ENCODE peak calls at places on chromosome 17, in five cellular contexts. One of them, this sample, is unnamed.

GRCh38 chr17:1298616-1299015 is 19.2 kb downstream of the TRARG1 start:
- DNase-seq in colonic mucosa: no peak
- DNase-seq in fibroblast of mammary gland: no peak
- DNase-seq in stomach: no peak
- DNase-seq in cardiac muscle cell: peak; percentile 40
- DNase-seq in this sample: peak; percentile 28

GRCh38 chr17:38320482-38320881 is 23.3 kb downstream of the GPR179 start:
- DNase-seq in colonic mucosa: no peak
- DNase-seq in fibroblast of mammary gland: no peak
- DNase-seq in stomach: no peak
- DNase-seq in cardiac muscle cell: no peak
- DNase-seq in this sample: no peak

GRCh38 chr17:30788918-30789317 is 35.6 kb downstream of the CRLF3 start:
- DNase-seq in colonic mucosa: no peak
- DNase-seq in fibroblast of mammary gland: no peak
- DNase-seq in stomach: no peak
- DNase-seq in cardiac muscle cell: no peak
- DNase-seq in this sample: no peak

GRCh38 chr17:47821424-47822379 is at the start of gene OSBPL7:
- DNase-seq in colonic mucosa: peak; percentile 82
- DNase-seq in fibroblast of mammary gland: peak; percentile 78
- DNase-seq in stomach: peak; percentile 81
- DNase-seq in cardiac muscle cell: peak; percentile 85
- DNase-seq in this sample: peak; percentile 59

GRCh38 chr17:49585422-49586027 is 9.9 kb downstream of the NXPH3 start:
- DNase-seq in colonic mucosa: no peak
- DNase-seq in fibroblast of mammary gland: no peak
- DNase-seq in stomach: no peak
- DNase-seq in cardiac muscle cell: no peak
- DNase-seq in this sample: peak; percentile 49

GRCh38 chr17:49707246-49707607 is 537 bp downstream of the SLC35B1 start:
- DNase-seq in colonic mucosa: no peak
- DNase-seq in fibroblast of mammary gland: peak; percentile 14
- DNase-seq in stomach: no peak
- DNase-seq in cardiac muscle cell: no peak
- DNase-seq in this sample: no peak

GRCh38 chr17:70059649-70060048 is 15.4 kb upstream of the KCNJ16 start:
- DNase-seq in colonic mucosa: no peak
- DNase-seq in fibroblast of mammary gland: no peak
- DNase-seq in stomach: no peak
- DNase-seq in cardiac muscle cell: no peak
- DNase-seq in this sample: no peak

GRCh38 chr17:80375186-80375585 is 39.8 kb upstream of the ENDOV start:
- DNase-seq in colonic mucosa: no peak
- DNase-seq in fibroblast of mammary gland: no peak
- DNase-seq in stomach: no peak
- DNase-seq in cardiac muscle cell: no peak
- DNase-seq in this sample: no peak

GRCh38 chr17:76541739-76542450 is 2.1 kb downstream of the PRCD start:
- DNase-seq in colonic mucosa: no peak
- DNase-seq in fibroblast of mammary gland: no peak
- DNase-seq in stomach: no peak
- DNase-seq in cardiac muscle cell: no peak
- DNase-seq in this sample: no peak

GRCh38 chr17:76542566-76542971 is 2.7 kb downstream of the PRCD start:
- DNase-seq in colonic mucosa: no peak
- DNase-seq in fibroblast of mammary gland: no peak
- DNase-seq in stomach: no peak
- DNase-seq in cardiac muscle cell: no peak
- DNase-seq in this sample: no peak

GRCh38 chr17:76538941-76539340 is 903 bp upstream of the PRCD start:
- DNase-seq in colonic mucosa: no peak
- DNase-seq in fibroblast of mammary gland: no peak
- DNase-seq in stomach: no peak
- DNase-seq in cardiac muscle cell: no peak
- DNase-seq in this sample: no peak

GRCh38 chr17:76539631-76540271 is at the start of gene PRCD:
- DNase-seq in colonic mucosa: no peak
- DNase-seq in fibroblast of mammary gland: no peak
- DNase-seq in stomach: no peak
- DNase-seq in cardiac muscle cell: no peak
- DNase-seq in this sample: no peak

DNA sequence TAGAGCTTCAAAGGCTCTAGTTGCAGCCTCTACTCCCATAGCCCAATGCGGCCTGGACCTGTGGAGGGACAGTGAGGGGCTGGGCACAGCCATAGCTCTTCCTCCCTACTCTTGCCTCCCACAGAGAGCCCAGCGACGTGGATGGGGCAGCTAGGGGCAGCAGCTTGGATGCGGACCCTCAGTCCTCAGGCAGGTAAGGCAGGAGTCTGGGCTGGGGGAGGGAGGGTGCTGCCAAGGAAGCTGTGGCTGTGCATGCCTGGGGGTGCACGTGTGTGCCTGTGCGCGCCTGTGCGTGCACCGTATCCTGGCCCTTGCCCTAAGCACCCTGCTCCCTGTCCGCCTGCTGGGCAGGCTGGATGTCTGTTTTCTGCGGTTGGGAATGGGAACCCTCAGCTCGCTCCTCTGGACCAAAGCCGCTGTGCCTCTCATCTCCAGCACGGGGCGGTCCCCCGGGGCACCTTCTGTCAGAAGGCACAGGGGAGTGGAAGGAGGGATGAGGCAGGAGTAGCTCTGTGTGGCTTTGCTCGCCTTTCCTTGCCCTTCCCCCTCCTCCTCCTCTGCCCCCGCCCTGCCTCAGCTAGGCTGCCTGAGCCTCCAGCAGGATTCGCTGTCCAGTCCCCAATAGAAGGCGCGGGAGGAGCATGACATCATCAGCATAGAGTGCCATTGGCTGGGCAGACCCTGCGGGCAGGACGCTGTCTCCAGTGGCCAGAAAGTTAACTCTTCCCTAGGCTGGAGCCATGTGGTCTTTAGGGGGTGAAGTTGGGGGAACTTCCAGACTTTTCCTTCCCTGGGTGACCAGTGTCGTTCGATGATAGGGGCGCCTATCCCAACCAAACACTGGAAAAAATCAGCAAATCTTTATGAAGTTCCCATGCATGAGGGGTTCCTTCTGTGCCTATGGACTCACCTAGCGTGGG is 797 bp downstream of the PRCD start:
- DNase-seq in colonic mucosa: peak; percentile 94
- DNase-seq in fibroblast of mammary gland: peak; percentile 94
- DNase-seq in stomach: peak; percentile 92
- DNase-seq in cardiac muscle cell: peak; percentile 96
- DNase-seq in this sample: peak; percentile 85
- TF ChIP-seq CTCF in colonic mucosa: no peak
- TF ChIP-seq CTCF in fibroblast of mammary gland: peak; percentile 17
- TF ChIP-seq CTCF in stomach: no peak
- TF ChIP-seq CTCF in cardiac muscle cell: peak; percentile 22
- TF ChIP-seq CTCF in this sample: no peak

DNA sequence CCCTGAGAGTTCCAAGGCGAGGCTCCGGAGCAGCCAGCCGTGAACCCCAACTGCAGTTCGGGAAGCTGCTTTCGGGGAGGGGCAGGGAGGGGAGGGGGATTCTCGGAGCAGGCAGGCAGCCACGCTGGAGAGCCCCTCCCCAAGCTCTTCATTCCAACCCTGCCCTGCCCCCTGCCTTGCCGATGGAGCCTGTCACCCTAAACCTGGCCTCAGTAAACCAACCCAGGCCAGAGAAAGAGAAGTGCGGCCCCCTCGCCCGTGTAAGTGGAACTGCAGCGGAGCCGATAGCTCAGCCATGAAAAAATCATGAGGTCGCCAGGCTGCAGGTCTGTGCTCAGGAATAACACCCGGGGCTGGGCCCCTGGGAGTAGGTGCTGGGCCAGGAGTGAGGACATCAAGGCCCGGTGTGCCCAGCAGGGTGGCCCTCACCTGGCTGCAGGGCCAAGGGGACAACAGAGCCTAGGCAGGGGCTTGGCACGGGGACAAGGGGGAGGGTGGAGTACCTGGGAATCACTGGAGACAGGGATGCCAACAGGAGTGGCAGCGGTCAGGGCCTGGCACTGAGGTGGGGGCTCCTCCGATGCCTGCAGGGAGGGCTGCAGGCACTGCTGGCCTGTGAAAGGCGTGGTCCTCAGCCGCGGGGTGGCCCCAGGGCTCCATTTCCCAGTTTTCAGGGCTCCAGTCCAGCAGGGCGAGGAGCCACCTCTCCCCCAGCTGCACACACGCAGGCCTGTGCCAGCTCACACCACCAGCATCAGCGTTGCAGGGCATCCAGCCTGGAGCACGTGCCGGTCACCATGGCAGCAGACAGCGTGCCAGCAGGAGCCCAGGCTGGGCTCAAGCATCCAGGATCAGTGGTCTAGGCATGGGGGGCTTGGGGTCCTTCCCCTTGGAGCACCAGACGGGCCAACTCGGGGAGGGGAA is 4.8 kb upstream of the FSCN2 start:
- DNase-seq in colonic mucosa: no peak
- DNase-seq in fibroblast of mammary gland: no peak
- DNase-seq in stomach: peak; percentile 74
- DNase-seq in cardiac muscle cell: peak; percentile 89
- DNase-seq in this sample: peak; percentile 66
- TF ChIP-seq CTCF in colonic mucosa: no peak
- TF ChIP-seq CTCF in fibroblast of mammary gland: no peak
- TF ChIP-seq CTCF in stomach: no peak
- TF ChIP-seq CTCF in cardiac muscle cell: peak; percentile 50
- TF ChIP-seq CTCF in this sample: peak; percentile 30

GRCh38 chr17:74785096-74785980 is 9.2 kb upstream of the NAT9 start:
- DNase-seq in colonic mucosa: no peak
- DNase-seq in fibroblast of mammary gland: no peak
- DNase-seq in stomach: no peak
- DNase-seq in cardiac muscle cell: no peak
- DNase-seq in this sample: no peak
- TF ChIP-seq CTCF in colonic mucosa: no peak
- TF ChIP-seq CTCF in fibroblast of mammary gland: no peak
- TF ChIP-seq CTCF in stomach: no peak
- TF ChIP-seq CTCF in cardiac muscle cell: no peak
- TF ChIP-seq CTCF in this sample: no peak

DNA sequence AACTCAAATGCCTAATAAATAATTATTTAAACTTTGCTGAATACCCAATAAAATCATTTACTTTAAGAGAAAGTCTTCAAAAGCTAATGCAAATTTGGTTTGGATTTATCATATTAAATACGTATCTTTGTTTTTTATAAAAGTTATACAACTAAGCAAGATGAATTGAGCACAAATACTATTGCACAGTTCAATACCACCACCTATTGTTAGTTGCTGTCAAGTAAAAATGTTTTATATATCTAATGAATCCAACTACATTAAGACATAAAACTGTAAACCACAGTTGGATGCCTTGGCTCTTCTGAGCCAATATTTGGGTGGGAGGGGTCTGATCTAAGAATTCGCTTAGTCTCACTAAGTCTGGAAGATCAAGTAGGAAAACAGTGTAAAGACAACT is 7.7 kb downstream of the FBXL20 start:
- DNase-seq in colonic mucosa: no peak
- DNase-seq in fibroblast of mammary gland: peak; percentile 30
- DNase-seq in stomach: no peak
- DNase-seq in cardiac muscle cell: no peak
- DNase-seq in this sample: no peak
- TF ChIP-seq CTCF in colonic mucosa: no peak
- TF ChIP-seq CTCF in fibroblast of mammary gland: no peak
- TF ChIP-seq CTCF in stomach: no peak
- TF ChIP-seq CTCF in cardiac muscle cell: no peak
- TF ChIP-seq CTCF in this sample: no peak

DNA sequence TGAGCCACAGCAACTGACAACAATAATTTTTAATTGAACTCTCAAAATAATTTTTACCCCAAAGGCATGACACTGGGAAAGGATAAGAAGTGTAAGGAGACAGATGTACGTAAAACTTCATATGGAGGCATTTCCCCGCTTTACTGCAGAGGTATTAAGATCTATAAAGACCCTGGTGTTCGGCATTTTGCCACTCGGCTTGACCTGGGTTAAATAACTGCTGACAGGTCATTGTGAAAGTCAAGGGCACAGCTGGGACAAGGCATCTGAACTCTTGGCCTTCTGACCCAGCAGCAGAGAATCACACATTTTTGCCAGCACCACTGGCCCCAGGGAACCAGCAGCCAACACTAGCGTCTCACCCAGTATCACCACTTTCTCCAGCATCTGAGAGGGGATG is 372.1 kb downstream of the SOX9 start:
- DNase-seq in colonic mucosa: no peak
- DNase-seq in fibroblast of mammary gland: no peak
- DNase-seq in stomach: no peak
- DNase-seq in cardiac muscle cell: no peak
- DNase-seq in this sample: no peak
- TF ChIP-seq CTCF in colonic mucosa: no peak
- TF ChIP-seq CTCF in fibroblast of mammary gland: no peak
- TF ChIP-seq CTCF in stomach: no peak
- TF ChIP-seq CTCF in cardiac muscle cell: no peak
- TF ChIP-seq CTCF in this sample: no peak

GRCh38 chr17:35808240-35808961 is 883 bp upstream of the TAF15 start:
- DNase-seq in colonic mucosa: no peak
- DNase-seq in fibroblast of mammary gland: no peak
- DNase-seq in stomach: no peak
- DNase-seq in cardiac muscle cell: no peak
- DNase-seq in this sample: peak; percentile 23

GRCh38 chr17:35808962-35809854 is at the start of gene TAF15:
- DNase-seq in colonic mucosa: peak; percentile 97
- DNase-seq in fibroblast of mammary gland: peak; percentile 97
- DNase-seq in stomach: peak; percentile 96
- DNase-seq in cardiac muscle cell: peak; percentile 98
- DNase-seq in this sample: peak; percentile 93

GRCh38 chr17:35807371-35808144 is 1.7 kb upstream of the TAF15 start:
- DNase-seq in colonic mucosa: no peak
- DNase-seq in fibroblast of mammary gland: peak; percentile 53
- DNase-seq in stomach: no peak
- DNase-seq in cardiac muscle cell: no peak
- DNase-seq in this sample: no peak

GRCh38 chr17:35801583-35802224 is 6.3 kb upstream of the MMP28 start:
- DNase-seq in colonic mucosa: peak; percentile 81
- DNase-seq in fibroblast of mammary gland: peak; percentile 47
- DNase-seq in stomach: peak; percentile 72
- DNase-seq in cardiac muscle cell: peak; percentile 69
- DNase-seq in this sample: peak; percentile 68

DNA sequence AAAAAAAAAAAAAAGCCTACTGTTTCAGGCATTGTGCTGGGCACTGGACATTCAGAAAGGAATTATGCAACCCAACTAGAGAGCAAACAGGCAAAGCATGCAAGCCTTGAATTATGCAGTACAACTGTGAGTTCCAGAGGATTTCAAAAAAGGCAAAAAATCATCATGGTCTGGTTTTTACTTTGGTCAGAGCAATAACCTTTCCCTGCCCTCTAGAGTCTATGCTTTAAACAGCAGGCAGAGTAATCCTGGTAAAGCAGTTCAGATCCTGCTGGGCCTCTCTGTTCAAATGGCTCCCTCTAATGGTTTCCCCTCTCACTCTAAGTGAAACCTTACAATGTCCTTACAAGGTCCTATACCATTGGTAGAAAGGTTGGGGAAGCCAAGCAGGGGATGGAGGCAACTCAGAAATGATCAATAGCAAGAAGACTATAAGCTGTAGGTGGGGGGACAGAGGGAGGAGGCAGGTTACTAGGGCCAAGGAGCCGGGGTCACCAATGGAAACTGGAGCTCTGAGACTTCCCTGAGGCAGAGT is 4.6 kb upstream of the TAF15 start:
- DNase-seq in colonic mucosa: peak; percentile 67
- DNase-seq in fibroblast of mammary gland: peak; percentile 94
- DNase-seq in stomach: peak; percentile 44
- DNase-seq in cardiac muscle cell: peak; percentile 89
- DNase-seq in this sample: peak; percentile 55
- TF ChIP-seq CTCF in colonic mucosa: peak; percentile 86
- TF ChIP-seq CTCF in fibroblast of mammary gland: peak; percentile 100
- TF ChIP-seq CTCF in stomach: peak; percentile 98
- TF ChIP-seq CTCF in cardiac muscle cell: peak; percentile 99
- TF ChIP-seq CTCF in this sample: peak; percentile 8